ENCODE peak calls at places on chromosomes 1 and 21, in seven cellular contexts. M, N, O, P, H, Z and Y are unnamed samples.

GRCh38 chr1:86155061-86155806 is 1.3 kb downstream of the COL24A1 start:
- DNase-seq in Z (no peak), M (peak), N (no peak), H (peak), O (no peak), P (peak), Y (peak)

GRCh38 chr1:59156031-59156430 is 140.9 kb upstream of the FGGY start:
- DNase-seq in N (no peak), P (no peak), H (no peak), M (no peak), Z (no peak), O (no peak), Y (no peak)

GRCh38 chr1:116375884-116376733 is 3.1 kb downstream of the ATP1A1 start:
- DNase-seq in O (peak), H (peak), N (peak), Z (peak), P (peak), M (peak), Y (peak)

GRCh38 chr1:31750858-31751638 is 13.1 kb downstream of the ADGRB2 start:
- DNase-seq in M (peak), H (no peak), N (no peak), Z (peak), O (no peak), P (no peak), Y (peak)

GRCh38 chr1:93678491-93678890 is 3.1 kb downstream of the BCAR3 start:
- DNase-seq in P (no peak), O (no peak), Z (no peak), M (no peak), H (peak), N (no peak), Y (no peak)

GRCh38 chr1:170707959-170708666 is 44.2 kb downstream of the PRRX1 start:
- DNase-seq in P (no peak), N (no peak), M (peak), Z (no peak), O (peak), H (no peak), Y (no peak)

GRCh38 chr21:26388731-26389231 is 184.3 kb downstream of the CYYR1 start:
- DNase-seq in M (peak), P (no peak), H (no peak), Z (no peak), O (peak), N (no peak), Y (no peak)

GRCh38 chr1:30302808-30303310 is 420.5 kb downstream of the MATN1 start:
- DNase-seq in N (peak), H (no peak), Z (no peak), P (no peak), O (no peak), M (no peak), Y (no peak)

GRCh38 chr1:20814472-20814871 is 27.4 kb upstream of the HP1BP3 start:
- DNase-seq in H (no peak), N (no peak), Z (no peak), P (no peak), O (no peak), M (no peak), Y (no peak)

GRCh38 chr1:116940809-116941640 is 31.3 kb downstream of the PTGFRN start:
- DNase-seq in O (no peak), H (peak), Z (no peak), M (no peak), P (no peak), N (no peak), Y (no peak)

GRCh38 chr21:46639489-46640386 is 4.3 kb downstream of the PRMT2 start:
- DNase-seq in O (peak), H (no peak), Z (peak), P (no peak), N (no peak), M (peak), Y (no peak)

GRCh38 chr1:44030606-44031050 is 634 bp downstream of the SLC6A9 start:
- DNase-seq in N (no peak), O (no peak), M (peak), H (peak), P (peak), Z (peak), Y (peak)

GRCh38 chr1:58430355-58431335 is 115.9 kb downstream of the OMA1 start:
- DNase-seq in P (no peak), H (no peak), N (no peak), M (no peak), Z (no peak), O (no peak), Y (no peak)

GRCh38 chr1:71587961-71588360 is 507.1 kb upstream of the ZRANB2 start:
- DNase-seq in N (no peak), Z (no peak), P (peak), O (peak), M (peak), H (no peak), Y (peak)

GRCh38 chr1:36203554-36204346 is 20.5 kb upstream of the THRAP3 start:
- DNase-seq in H (peak), M (peak), N (no peak), Z (no peak), O (no peak), P (peak), Y (no peak)

GRCh38 chr1:201503397-201504176 is 3.3 kb downstream of the CSRP1 start:
- DNase-seq in O (peak), Z (no peak), M (peak), P (peak), H (peak), N (no peak), Y (no peak)

GRCh38 chr1:62908168-62908567 is 124.2 kb downstream of the ATG4C start:
- DNase-seq in O (no peak), Z (no peak), P (no peak), N (no peak), H (no peak), M (no peak), Y (no peak)

GRCh38 chr1:84374991-84375838 is 23.1 kb upstream of the DNASE2B start:
- DNase-seq in P (no peak), H (no peak), Z (no peak), M (no peak), O (no peak), N (no peak), Y (no peak)

GRCh38 chr1:229379901-229380300 is 37.1 kb upstream of the CCSAP start:
- DNase-seq in O (no peak), H (peak), M (no peak), N (no peak), Z (no peak), P (peak), Y (no peak)

GRCh38 chr1:40824591-40825429 is 37.4 kb downstream of the CITED4 start:
- DNase-seq in N (no peak), P (peak), Z (no peak), O (peak), H (peak), M (peak), Y (no peak)

GRCh38 chr1:228374711-228375577 is 31.7 kb downstream of the TRIM11 start:
- DNase-seq in H (no peak), M (peak), Z (no peak), O (no peak), P (no peak), N (peak), Y (no peak)

GRCh38 chr1:192635041-192635440 is 906 bp upstream of the RGS13 start:
- DNase-seq in M (no peak), O (no peak), Z (peak), N (no peak), H (no peak), P (no peak), Y (no peak)

GRCh38 chr1:175537571-175537970 is 205.8 kb downstream of the TNR start:
- DNase-seq in H (no peak), P (no peak), Z (no peak), O (no peak), M (no peak), N (no peak), Y (no peak)

GRCh38 chr21:35015435-35016024 is 33.6 kb downstream of the RUNX1 start:
- DNase-seq in Z (no peak), H (peak), N (no peak), P (no peak), M (no peak), O (no peak), Y (no peak)

GRCh38 chr1:33578557-33579448 is 106.4 kb downstream of the ZSCAN20 start:
- DNase-seq in O (no peak), H (no peak), Z (no peak), M (no peak), N (no peak), P (peak), Y (no peak)

GRCh38 chr1:154446292-154446691 is 41.1 kb downstream of the IL6R start:
- DNase-seq in P (no peak), H (no peak), O (no peak), N (no peak), Z (no peak), M (peak), Y (no peak)

GRCh38 chr1:244836598-244836997 is 1.1 kb downstream of the COX20 start:
- DNase-seq in Z (no peak), H (no peak), M (no peak), N (no peak), P (no peak), O (no peak), Y (no peak)

GRCh38 chr21:39788383-39788782 is 43.4 kb downstream of the IGSF5 start:
- DNase-seq in P (peak), Z (no peak), O (peak), M (peak), H (peak), N (peak), Y (no peak)
- H3K4me3 ChIP-seq in P (no peak), Z (no peak), O (no peak), M (no peak), H (no peak), N (no peak), Y (no peak)

GRCh38 chr1:8873001-8873400 is 5.5 kb downstream of the ENO1 start:
- DNase-seq in P (no peak), O (no peak), N (no peak), M (no peak), Z (no peak), H (peak), Y (no peak)

GRCh38 chr1:8871965-8872399 is 6.5 kb downstream of the ENO1 start:
- DNase-seq in Z (no peak), M (no peak), H (no peak), O (peak), N (no peak), P (no peak), Y (no peak)

GRCh38 chr1:8870118-8870517 is 8.4 kb downstream of the ENO1 start:
- DNase-seq in P (no peak), Z (no peak), N (no peak), O (no peak), M (no peak), H (peak), Y (no peak)

GRCh38 chr1:8870605-8871538 is 7.6 kb downstream of the ENO1 start:
- DNase-seq in O (peak), N (no peak), M (no peak), P (no peak), H (peak), Z (no peak), Y (no peak)

GRCh38 chr1:8871539-8871935 is 6.9 kb downstream of the ENO1 start:
- DNase-seq in N (peak), Z (no peak), O (peak), M (no peak), P (no peak), H (peak), Y (no peak)
- TF ChIP-seq CTCF in N (peak), Z (peak), O (peak), M (peak), P (peak), H (peak), Y (peak)

DNA sequence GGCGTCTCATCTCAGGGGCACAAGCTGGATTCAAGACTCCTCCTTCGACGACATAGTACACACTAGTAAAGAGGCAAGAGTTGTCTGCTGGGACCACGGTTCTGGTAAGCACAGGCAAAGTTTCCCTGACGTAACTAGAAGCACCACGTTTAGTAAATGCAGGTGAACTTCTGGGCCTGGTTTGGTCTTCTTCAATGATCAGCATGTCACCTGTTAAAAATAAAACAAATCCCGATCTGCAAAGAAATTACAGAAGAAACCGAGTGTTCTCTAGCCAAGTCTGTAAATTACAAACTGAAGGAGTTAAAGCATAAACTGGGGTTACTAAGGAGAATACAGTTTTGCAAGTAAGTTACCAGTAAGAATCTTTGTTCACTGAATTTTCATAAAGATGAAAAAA is 1.5 kb downstream of the YOD1 start:
- DNase-seq in N (no peak), Z (no peak), H (no peak), O (no peak), P (no peak), M (no peak), Y (no peak)
- H3K4me3 ChIP-seq in N (peak), Z (peak), H (peak), O (no peak), P (peak), M (peak), Y (peak)

GRCh38 chr1:103525607-103526507 is at the start of gene RNPC3:
- DNase-seq in N (peak), M (peak), P (peak), H (peak), O (peak), Z (peak), Y (peak)
- TF ChIP-seq CTCF in N (no peak), M (no peak), P (peak), H (no peak), O (peak), Z (peak), Y (peak)

DNA sequence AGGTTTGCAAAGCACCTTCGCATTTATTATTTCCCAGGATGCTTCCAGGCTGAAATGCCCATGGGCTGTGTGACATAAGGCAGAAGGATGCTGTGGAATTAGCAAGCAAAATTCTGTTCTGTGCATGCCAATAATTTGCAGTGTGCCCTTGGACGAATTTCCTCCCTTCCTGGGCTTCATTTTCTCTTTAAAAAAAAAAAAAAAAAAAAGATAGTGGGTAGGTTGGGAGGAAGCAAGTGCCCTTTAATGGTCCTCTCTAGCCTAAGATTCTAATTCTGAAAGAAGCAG is 2.5 kb upstream of the ID3 start:
- DNase-seq in P (peak), O (no peak), N (no peak), H (no peak), Z (no peak), M (no peak), Y (no peak)
- H3K4me3 ChIP-seq in P (peak), O (no peak), N (no peak), H (peak), Z (peak), M (peak), Y (no peak)

DNA sequence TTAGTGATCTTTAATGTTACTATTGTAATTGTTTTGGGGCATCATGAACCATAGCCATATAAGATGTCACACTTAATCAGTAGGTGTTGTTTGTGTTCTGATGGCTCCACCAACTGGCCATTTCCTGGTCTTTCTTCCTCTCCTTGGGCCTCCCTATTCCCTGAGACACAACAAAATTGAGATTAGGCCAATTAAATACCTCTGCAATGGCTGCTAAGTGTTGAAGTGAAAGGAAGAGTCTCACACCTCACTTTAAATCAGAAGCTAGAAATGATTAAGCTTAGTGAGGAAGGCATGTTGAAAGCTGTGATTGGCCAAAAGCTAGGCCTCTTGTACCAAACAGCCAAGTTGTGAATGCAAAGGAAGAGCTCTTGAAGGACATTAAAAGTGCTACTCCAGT is 30.7 kb downstream of the PPP2R5A start:
- DNase-seq in P (peak), M (peak), O (peak), Z (peak), H (peak), N (peak), Y (peak)
- TF ChIP-seq CTCF in P (peak), M (peak), O (peak), Z (peak), H (peak), N (no peak), Y (no peak)

GRCh38 chr1:206739411-206740076 is 31.0 kb upstream of the IL19 start:
- DNase-seq in O (peak), P (no peak), Z (peak), N (no peak), M (no peak), H (no peak), Y (peak)
- H3K4me3 ChIP-seq in O (no peak), P (no peak), Z (no peak), N (no peak), M (no peak), H (no peak), Y (no peak)

GRCh38 chr1:149962039-149962647 is 25.5 kb upstream of the MTMR11 start:
- DNase-seq in M (peak), O (peak), P (peak), N (peak), H (peak), Z (peak), Y (peak)
- TF ChIP-seq CTCF in M (peak), O (peak), P (peak), N (peak), H (peak), Z (peak), Y (peak)

DNA sequence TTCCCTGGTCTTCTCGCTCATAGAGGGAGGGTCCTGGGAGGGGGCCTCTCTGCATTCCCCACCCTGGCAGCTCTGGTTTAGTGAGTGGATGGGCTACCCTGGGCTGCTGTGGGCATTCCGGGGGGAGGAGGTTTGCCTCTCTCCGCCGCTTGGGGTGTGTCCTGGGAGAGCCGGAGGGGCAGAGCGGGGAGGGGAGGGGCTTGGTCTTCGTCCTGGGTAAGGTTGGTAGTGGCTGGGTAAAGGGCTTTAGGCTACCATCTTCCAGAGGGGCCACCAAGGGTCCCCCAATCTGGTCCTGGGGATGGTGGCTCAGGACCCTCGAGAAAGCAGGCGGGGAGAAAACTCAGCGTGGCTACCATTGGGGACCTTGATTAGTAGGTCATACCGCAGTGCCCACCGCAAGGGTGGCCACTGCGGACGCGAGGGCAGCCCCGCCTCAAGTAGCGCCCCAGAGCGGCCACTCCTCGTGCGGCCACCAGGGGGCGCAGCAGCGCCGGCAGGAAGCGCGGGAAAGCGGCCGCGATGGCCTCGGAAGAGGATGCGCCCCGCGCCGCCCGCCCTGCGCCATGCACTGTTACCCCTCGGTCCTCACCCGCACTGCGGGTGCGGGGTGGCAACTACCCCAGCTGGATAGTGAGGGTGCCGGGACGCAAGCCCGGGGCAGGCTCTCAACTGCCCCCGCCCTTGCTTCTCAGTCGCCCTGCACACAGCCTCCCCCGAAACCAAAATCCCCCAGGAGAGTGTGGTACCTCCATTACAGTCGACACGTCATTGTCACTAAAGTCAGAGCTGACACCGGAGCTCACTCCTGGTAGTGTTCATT is 44.1 kb upstream of the SLC25A33 start:
- DNase-seq in M (peak), H (peak), Z (peak), O (no peak), N (peak), P (peak), Y (peak)
- H3K4me3 ChIP-seq in M (no peak), H (no peak), Z (peak), O (no peak), N (peak), P (peak), Y (peak)

GRCh38 chr1:94927405-94928175 is 680 bp upstream of the CNN3 start:
- DNase-seq in N (peak), Z (no peak), M (peak), O (no peak), P (peak), H (no peak), Y (no peak)

GRCh38 chr1:94929816-94930215 is 2.9 kb upstream of the CNN3 start:
- DNase-seq in O (no peak), M (no peak), P (no peak), H (peak), Z (no peak), N (no peak), Y (no peak)

GRCh38 chr1:94928293-94928939 is 1.5 kb upstream of the CNN3 start:
- DNase-seq in P (no peak), H (no peak), Z (no peak), N (no peak), M (no peak), O (no peak), Y (no peak)

GRCh38 chr1:94931254-94931841 is 4.4 kb upstream of the CNN3 start:
- DNase-seq in P (no peak), H (no peak), Z (no peak), O (no peak), M (no peak), N (no peak), Y (no peak)

DNA sequence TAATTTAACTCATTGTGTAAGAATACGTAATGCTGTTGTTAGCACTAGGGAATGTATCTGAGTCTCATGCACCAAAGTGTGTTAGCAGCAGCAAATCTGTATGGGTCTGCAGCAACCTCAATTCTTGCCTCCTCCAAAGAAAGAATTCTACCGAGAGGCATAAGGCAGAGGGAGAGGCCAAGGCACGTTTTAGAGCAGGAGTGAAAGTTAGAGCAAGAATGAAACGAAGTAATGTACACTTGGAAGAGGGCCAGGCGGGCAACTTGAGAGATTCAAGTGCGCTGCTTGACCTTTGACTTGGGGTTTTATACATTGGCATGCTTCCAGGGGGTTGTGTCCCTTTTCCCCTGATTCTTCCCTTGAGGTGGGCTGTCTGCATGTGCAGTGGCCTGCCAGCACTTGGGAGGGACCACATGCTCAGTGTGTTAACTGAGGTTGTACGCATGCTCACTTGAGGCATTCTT is 2.5 kb upstream of the CNN3 start:
- DNase-seq in H (no peak), O (no peak), N (peak), M (no peak), Z (no peak), P (no peak), Y (no peak)
- TF ChIP-seq CTCF in H (no peak), O (no peak), N (no peak), M (no peak), Z (no peak), P (no peak), Y (no peak)